ENCODE peak calls at places on chromosomes 11 and 22, in eight cellular contexts. F is posterior vena cava, S is mesendoderm, Q is RWPE1, W is Kasumi-1, Z is dermis microvascular lymphatic vessel endothelial cell, T is NCI-H2081, L is COLO829. A is an unnamed sample.

GRCh38 chr11:19766810-19767209 is 54.2 kb downstream of the NAV2 start:
- DNase-seq in F (no peak), S (no peak), Q (peak), W (no peak), Z (no peak), T (no peak), L (no peak), A (no peak)

GRCh38 chr11:31995031-31995430 is 95.8 kb upstream of the RCN1 start:
- DNase-seq in F (no peak), S (no peak), Q (no peak), W (no peak), Z (no peak), T (no peak), L (no peak), A (no peak)

GRCh38 chr11:79242616-79243015 is 198.2 kb downstream of the TENM4 start:
- DNase-seq in F (no peak), S (no peak), Q (no peak), W (no peak), Z (no peak), T (no peak), L (no peak), A (no peak)

GRCh38 chr11:92528051-92528450 is 303.4 kb downstream of the FAT3 start:
- DNase-seq in F (no peak), S (no peak), Q (no peak), W (no peak), Z (no peak), T (no peak), L (no peak), A (no peak)

GRCh38 chr11:126748097-126748756 is 252.3 kb downstream of the KIRREL3 start:
- DNase-seq in F (no peak), S (no peak), Q (no peak), W (no peak), Z (no peak), T (no peak), L (no peak), A (no peak)

GRCh38 chr22:43754176-43754575 is 57.9 kb downstream of the EFCAB6 start:
- DNase-seq in F (no peak), S (no peak), Q (no peak), W (no peak), Z (no peak), T (no peak), L (no peak), A (no peak)

GRCh38 chr22:19619144-19620009 is 94.9 kb upstream of the SEPTIN5 start:
- DNase-seq in F (peak), S (no peak), Q (no peak), W (no peak), Z (peak), T (no peak), L (no peak), A (no peak)

GRCh38 chr11:978781-979180 is 53.1 kb downstream of the AP2A2 start:
- DNase-seq in F (no peak), S (no peak), Q (no peak), W (no peak), Z (no peak), T (no peak), L (no peak), A (no peak)

GRCh38 chr22:29947410-29948387 is 64.7 kb downstream of the MTMR3 start:
- DNase-seq in F (no peak), S (no peak), Q (no peak), W (no peak), Z (no peak), T (no peak), L (peak), A (no peak)

GRCh38 chr22:23498811-23499798 is 81.0 kb downstream of the IGLL1 start:
- DNase-seq in F (peak), S (no peak), Q (no peak), W (no peak), Z (no peak), T (no peak), L (no peak), A (no peak)

GRCh38 chr11:60251485-60252207 is 8.7 kb upstream of the MS4A4E start:
- DNase-seq in F (no peak), S (peak), Q (no peak), W (peak), Z (peak), T (peak), L (no peak), A (no peak)

GRCh38 chr11:123461164-123461563 is 31.1 kb downstream of the GRAMD1B start:
- DNase-seq in F (no peak), S (no peak), Q (no peak), W (no peak), Z (no peak), T (peak), L (no peak), A (no peak)

GRCh38 chr22:47123006-47123826 is 360.8 kb downstream of the TBC1D22A start:
- DNase-seq in F (peak), S (no peak), Q (peak), W (no peak), Z (no peak), T (no peak), L (no peak), A (no peak)

GRCh38 chr22:39729141-39729934 is 158.8 kb downstream of the CACNA1I start:
- DNase-seq in F (no peak), S (no peak), Q (no peak), W (no peak), Z (no peak), T (no peak), L (no peak), A (no peak)